ENCODE peak calls at places on chromosomes 6 and 20, in ten cellular contexts. J is breast epithelium, M is suprapubic skin, U is right atrium auricular region, D is GM12864, F is adrenal gland, Z is cardiac muscle cell, O is left ventricle myocardium inferior, P is ascending aorta, E is psoas muscle. R is an unnamed sample.

GRCh38 chr6:16130932-16131387 is 2.1 kb downstream of the MYLIP start:
- DNase-seq in J (no peak), M (no peak), U (no peak), D (peak), F (peak), Z (peak), O (no peak), P (no peak), E (no peak), R (peak)

GRCh38 chr6:155530219-155530834 is 74.7 kb upstream of the NOX3 start:
- DNase-seq in J (no peak), M (no peak), U (no peak), D (peak), F (peak), Z (peak), O (no peak), P (no peak), E (no peak), R (peak)

GRCh38 chr6:106097368-106098231 is 11.5 kb downstream of the PRDM1 start:
- DNase-seq in J (no peak), M (no peak), U (no peak), D (peak), F (no peak), Z (peak), O (no peak), P (no peak), E (no peak), R (peak)

GRCh38 chr6:49720372-49720771 is 7.0 kb upstream of the CRISP2 start:
- DNase-seq in J (no peak), M (no peak), U (no peak), D (no peak), F (no peak), Z (no peak), O (no peak), P (no peak), E (no peak), R (no peak)

GRCh38 chr6:33710296-33711121 is 991 bp downstream of the UQCC2 start:
- DNase-seq in J (no peak), M (no peak), U (no peak), D (no peak), F (no peak), Z (no peak), O (no peak), P (no peak), E (no peak), R (no peak)

GRCh38 chr6:139927236-139927635 is 552.8 kb upstream of the CITED2 start:
- DNase-seq in J (no peak), M (no peak), U (no peak), D (no peak), F (no peak), Z (peak), O (no peak), P (no peak), E (no peak), R (peak)

GRCh38 chr6:90144928-90145520 is 151.6 kb downstream of the BACH2 start:
- DNase-seq in J (no peak), M (no peak), U (no peak), D (no peak), F (no peak), Z (no peak), O (no peak), P (no peak), E (no peak), R (no peak)

GRCh38 chr6:148869589-148869988 is 122.8 kb downstream of the UST start:
- DNase-seq in J (no peak), M (no peak), U (no peak), D (no peak), F (peak), Z (peak), O (no peak), P (no peak), E (no peak), R (peak)

GRCh38 chr6:100670056-100670455 is 205.3 kb upstream of the SIM1 start:
- DNase-seq in J (no peak), M (no peak), U (no peak), D (no peak), F (no peak), Z (no peak), O (no peak), P (no peak), E (no peak), R (no peak)

GRCh38 chr6:43969158-43969981 is 157.9 kb downstream of the MRPL14 start:
- DNase-seq in J (no peak), M (no peak), U (peak), D (no peak), F (peak), Z (no peak), O (no peak), P (no peak), E (no peak), R (no peak)

GRCh38 chr6:36546664-36546957 is 668 bp downstream of the STK38 start:
- DNase-seq in J (no peak), M (no peak), U (no peak), D (no peak), F (no peak), Z (no peak), O (no peak), P (no peak), E (no peak), R (no peak)

GRCh38 chr6:161696828-161697227 is 423.0 kb upstream of the AGPAT4 start:
- DNase-seq in J (no peak), M (no peak), U (no peak), D (no peak), F (peak), Z (no peak), O (no peak), P (no peak), E (no peak), R (no peak)

GRCh38 chr6:157759028-157759427 is 64.0 kb upstream of the SNX9 start:
- DNase-seq in J (no peak), M (no peak), U (peak), D (no peak), F (peak), Z (no peak), O (no peak), P (no peak), E (no peak), R (no peak)

GRCh38 chr6:13992417-13993055 is 67.8 kb downstream of the RNF182 start:
- DNase-seq in J (no peak), M (no peak), U (no peak), D (no peak), F (no peak), Z (peak), O (no peak), P (no peak), E (no peak), R (peak)

GRCh38 chr20:50681359-50682064 is 9.8 kb downstream of the RIPOR3 start:
- DNase-seq in J (no peak), M (no peak), U (no peak), D (no peak), F (no peak), Z (no peak), O (no peak), P (no peak), E (no peak), R (no peak)

GRCh38 chr6:169782966-169783760 is 31.7 kb downstream of the ERMARD start:
- DNase-seq in J (no peak), M (peak), U (no peak), D (no peak), F (peak), Z (no peak), O (no peak), P (no peak), E (no peak), R (no peak)

GRCh38 chr6:132937466-132937906 is 123.1 kb downstream of the RPS12 start:
- DNase-seq in J (peak), M (no peak), U (no peak), D (no peak), F (peak), Z (peak), O (no peak), P (no peak), E (no peak), R (peak)

GRCh38 chr6:108565091-108565766 is 4.5 kb downstream of the FOXO3 start:
- DNase-seq in J (no peak), M (no peak), U (no peak), D (peak), F (no peak), Z (no peak), O (no peak), P (no peak), E (no peak), R (no peak)

GRCh38 chr6:154080434-154081189 is 41.6 kb downstream of the OPRM1 start:
- DNase-seq in J (no peak), M (no peak), U (no peak), D (no peak), F (no peak), Z (no peak), O (no peak), P (no peak), E (no peak), R (no peak)

GRCh38 chr20:57439432-57439831 is 48.2 kb downstream of the RBM38 start:
- DNase-seq in J (peak), M (no peak), U (no peak), D (no peak), F (no peak), Z (no peak), O (peak), P (peak), E (peak), R (no peak)

GRCh38 chr6:54206510-54206909 is 95.3 kb downstream of the MLIP start:
- DNase-seq in J (no peak), M (no peak), U (no peak), D (no peak), F (no peak), Z (no peak), O (no peak), P (no peak), E (no peak), R (no peak)

GRCh38 chr20:20837574-20838021 is 125.2 kb upstream of the RALGAPA2 start:
- DNase-seq in J (no peak), M (no peak), U (peak), D (no peak), F (peak), Z (peak), O (peak), P (no peak), E (peak), R (peak)

GRCh38 chr20:33731693-33732165 is at the start of gene ZNF341:
- DNase-seq in J (peak), M (peak), U (peak), D (no peak), F (peak), Z (peak), O (peak), P (peak), E (peak), R (no peak)

GRCh38 chr20:54123587-54124180 is 50.1 kb downstream of the CYP24A1 start:
- DNase-seq in J (peak), M (no peak), U (no peak), D (no peak), F (peak), Z (peak), O (no peak), P (no peak), E (no peak), R (peak)

GRCh38 chr6:159107451-159108260 is 61.5 kb upstream of the FNDC1 start:
- DNase-seq in J (no peak), M (no peak), U (no peak), D (peak), F (peak), Z (no peak), O (no peak), P (no peak), E (no peak), R (no peak)

GRCh38 chr20:63129991-63130653 is 85.8 kb downstream of the YTHDF1 start:
- DNase-seq in J (peak), M (peak), U (no peak), D (no peak), F (no peak), Z (peak), O (no peak), P (no peak), E (no peak), R (no peak)

GRCh38 chr6:138948780-138949179 is 39.3 kb downstream of the REPS1 start:
- DNase-seq in J (no peak), M (no peak), U (no peak), D (no peak), F (no peak), Z (peak), O (no peak), P (no peak), E (no peak), R (no peak)

GRCh38 chr6:139679516-139680179 is 305.2 kb upstream of the CITED2 start:
- DNase-seq in J (no peak), M (no peak), U (no peak), D (no peak), F (no peak), Z (peak), O (no peak), P (no peak), E (no peak), R (peak)

GRCh38 chr20:38426006-38426405 is 9.1 kb downstream of the SNHG17 start:
- DNase-seq in J (no peak), M (no peak), U (no peak), D (no peak), F (peak), Z (peak), O (no peak), P (no peak), E (peak), R (peak)

GRCh38 chr20:58650181-58650775 is 805 bp upstream of the STX16 start:
- DNase-seq in J (no peak), M (peak), U (peak), D (no peak), F (peak), Z (peak), O (peak), P (no peak), E (no peak), R (no peak)

GRCh38 chr6:71913431-71913830 is 27.1 kb downstream of the RIMS1 start:
- DNase-seq in J (no peak), M (no peak), U (no peak), D (no peak), F (no peak), Z (no peak), O (no peak), P (no peak), E (no peak), R (no peak)

GRCh38 chr6:25250878-25251277 is 28.3 kb upstream of the CARMIL1 start:
- DNase-seq in J (no peak), M (no peak), U (no peak), D (no peak), F (no peak), Z (no peak), O (no peak), P (no peak), E (no peak), R (peak)

GRCh38 chr6:134691180-134691579 is 258.7 kb downstream of the ALDH8A1 start:
- DNase-seq in J (no peak), M (no peak), U (no peak), D (no peak), F (no peak), Z (no peak), O (no peak), P (no peak), E (no peak), R (no peak)

GRCh38 chr20:9353180-9353915 is 161.0 kb upstream of the LAMP5 start:
- DNase-seq in J (no peak), M (no peak), U (no peak), D (no peak), F (no peak), Z (no peak), O (peak), P (no peak), E (no peak), R (no peak)

GRCh38 chr6:33965766-33966165 is 162.0 kb upstream of the MLN start:
- DNase-seq in J (peak), M (no peak), U (no peak), D (no peak), F (no peak), Z (no peak), O (no peak), P (no peak), E (no peak), R (no peak)

GRCh38 chr6:129281173-129281796 is 398.3 kb downstream of the LAMA2 start:
- DNase-seq in J (no peak), M (no peak), U (no peak), D (no peak), F (no peak), Z (no peak), O (no peak), P (no peak), E (no peak), R (no peak)

GRCh38 chr6:139711714-139712585 is 337.5 kb upstream of the CITED2 start:
- DNase-seq in J (no peak), M (no peak), U (no peak), D (no peak), F (no peak), Z (peak), O (no peak), P (no peak), E (no peak), R (peak)

GRCh38 chr6:8627085-8627861 is 191.9 kb upstream of the SLC35B3 start:
- DNase-seq in J (no peak), M (no peak), U (no peak), D (no peak), F (no peak), Z (peak), O (no peak), P (no peak), E (no peak), R (no peak)

GRCh38 chr6:38774933-38775707 is 60.0 kb downstream of the DNAH8 start:
- DNase-seq in J (no peak), M (no peak), U (no peak), D (peak), F (no peak), Z (no peak), O (no peak), P (no peak), E (no peak), R (no peak)

GRCh38 chr6:38771111-38771694 is 56.1 kb downstream of the DNAH8 start:
- DNase-seq in J (no peak), M (no peak), U (no peak), D (no peak), F (no peak), Z (peak), O (no peak), P (no peak), E (no peak), R (peak)

GRCh38 chr6:38775870-38776269 is 60.8 kb downstream of the DNAH8 start:
- DNase-seq in J (no peak), M (no peak), U (no peak), D (peak), F (no peak), Z (no peak), O (no peak), P (no peak), E (no peak), R (no peak)

GRCh38 chr6:38776515-38776914 is 61.4 kb downstream of the DNAH8 start:
- DNase-seq in J (no peak), M (no peak), U (no peak), D (no peak), F (no peak), Z (no peak), O (no peak), P (no peak), E (no peak), R (peak)

GRCh38 chr6:38773338-38773737 is 58.2 kb downstream of the DNAH8 start:
- DNase-seq in J (no peak), M (no peak), U (no peak), D (peak), F (no peak), Z (peak), O (no peak), P (no peak), E (no peak), R (no peak)
- TF ChIP-seq CTCF in J (peak), M (peak), U (no peak), D (peak), F (no peak), Z (peak), O (peak), P (no peak), E (no peak), R (peak)

GRCh38 chr6:141744971-141745370 is 387.8 kb upstream of the GJE1 start:
- DNase-seq in J (no peak), M (no peak), U (no peak), D (no peak), F (no peak), Z (peak), O (no peak), P (no peak), E (no peak), R (peak)
- H3K4me3 ChIP-seq in J (no peak), M (no peak), U (no peak), D (no peak), F (no peak), Z (no peak), O (no peak), P (no peak), E (no peak), R (no peak)

GRCh38 chr6:38554014-38554413 is 85.7 kb downstream of the BTBD9 start:
- DNase-seq in J (no peak), M (no peak), U (no peak), D (no peak), F (no peak), Z (no peak), O (no peak), P (no peak), E (no peak), R (no peak)
- TF ChIP-seq CTCF in J (no peak), M (no peak), U (no peak), D (no peak), F (no peak), Z (no peak), O (no peak), P (no peak), E (no peak), R (no peak)

GRCh38 chr6:163417595-163417994 is 3.1 kb downstream of the QKI start:
- DNase-seq in J (no peak), M (no peak), U (no peak), D (no peak), F (no peak), Z (no peak), O (no peak), P (no peak), E (no peak), R (no peak)
- H3K4me3 ChIP-seq in J (peak), M (peak), U (peak), D (peak), F (peak), Z (peak), O (peak), P (peak), E (peak), R (peak)

DNA sequence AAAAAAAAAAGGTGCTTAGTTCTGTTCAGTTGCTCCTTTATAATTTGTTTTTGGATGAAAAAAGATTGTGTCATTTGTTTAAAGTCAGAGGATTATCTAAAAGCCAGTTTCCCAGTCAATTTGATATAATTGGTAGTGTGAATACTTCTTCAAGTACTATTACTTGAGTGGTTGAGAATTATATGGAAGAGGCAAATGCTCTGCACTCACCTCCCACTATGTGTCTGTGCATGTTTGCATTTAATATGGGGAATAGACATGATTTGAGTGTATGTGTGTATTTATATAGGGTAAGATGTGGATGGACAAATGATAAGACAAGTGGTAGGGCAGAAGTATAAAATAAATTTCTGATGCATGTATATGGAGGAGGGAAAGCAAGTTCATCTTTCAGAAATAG is 15.8 kb downstream of the GJA1 start:
- DNase-seq in J (no peak), M (no peak), U (no peak), D (no peak), F (no peak), Z (no peak), O (no peak), P (no peak), E (no peak), R (no peak)
- TF ChIP-seq CTCF in J (no peak), M (no peak), U (no peak), D (no peak), F (no peak), Z (no peak), O (no peak), P (no peak), E (no peak), R (no peak)

GRCh38 chr6:32607988-32608298 is 18.3 kb upstream of the HLA-DRB1 start:
- DNase-seq in J (no peak), M (no peak), U (no peak), D (no peak), F (no peak), Z (no peak), O (no peak), P (no peak), E (no peak), R (no peak)

GRCh38 chr6:32608374-32608773 is 18.7 kb upstream of the HLA-DRB1 start:
- DNase-seq in J (no peak), M (no peak), U (no peak), D (no peak), F (no peak), Z (no peak), O (no peak), P (no peak), E (no peak), R (no peak)

GRCh38 chr6:32609391-32609730 is 19.7 kb upstream of the HLA-DRB1 start:
- DNase-seq in J (no peak), M (no peak), U (no peak), D (no peak), F (no peak), Z (no peak), O (no peak), P (no peak), E (no peak), R (no peak)

GRCh38 chr6:32610897-32611296 is 21.2 kb upstream of the HLA-DRB1 start:
- DNase-seq in J (no peak), M (no peak), U (no peak), D (no peak), F (no peak), Z (no peak), O (no peak), P (no peak), E (no peak), R (no peak)

GRCh38 chr6:32609731-32610640 is 20.3 kb upstream of the HLA-DRB1 start:
- DNase-seq in J (no peak), M (no peak), U (no peak), D (peak), F (no peak), Z (peak), O (no peak), P (no peak), E (peak), R (peak)
- H3K4me3 ChIP-seq in J (no peak), M (no peak), U (no peak), D (peak), F (no peak), Z (no peak), O (no peak), P (no peak), E (no peak), R (no peak)

GRCh38 chr20:219290-220115 is 7.6 kb upstream of the DEFB129 start:
- DNase-seq in J (no peak), M (no peak), U (no peak), D (no peak), F (no peak), Z (peak), O (no peak), P (no peak), E (no peak), R (peak)
- TF ChIP-seq CTCF in J (no peak), M (no peak), U (peak), D (peak), F (no peak), Z (peak), O (peak), P (no peak), E (peak), R (peak)

R was measured in AG10803.